ENCODE peak calls at places on chromosomes 5 and 9, in eight cellular contexts. One of them, this sample, is unnamed.

GRCh38 chr9:125617087-125617486 is 89.9 kb downstream of the MAPKAP1 start:
- DNase-seq in epithelial cell of esophagus: no peak
- DNase-seq in cardiac muscle cell: no peak
- DNase-seq in foreskin fibroblast: no peak
- DNase-seq in heart left ventricle: no peak
- DNase-seq in transverse colon: no peak
- DNase-seq in CD4-positive, CD25-positive, alpha-beta regulatory T cell: no peak
- DNase-seq in heart right ventricle: no peak
- DNase-seq in this sample: no peak

GRCh38 chr5:10335711-10336470 is 17.6 kb upstream of the MARCHF6 start:
- DNase-seq in epithelial cell of esophagus: no peak
- DNase-seq in cardiac muscle cell: no peak
- DNase-seq in foreskin fibroblast: no peak
- DNase-seq in heart left ventricle: no peak
- DNase-seq in transverse colon: no peak
- DNase-seq in CD4-positive, CD25-positive, alpha-beta regulatory T cell: no peak
- DNase-seq in heart right ventricle: no peak
- DNase-seq in this sample: no peak

GRCh38 chr5:10453564-10453963 is 11.9 kb downstream of the ROPN1L start:
- DNase-seq in epithelial cell of esophagus: peak
- DNase-seq in cardiac muscle cell: peak
- DNase-seq in foreskin fibroblast: peak
- DNase-seq in heart left ventricle: no peak
- DNase-seq in transverse colon: no peak
- DNase-seq in CD4-positive, CD25-positive, alpha-beta regulatory T cell: no peak
- DNase-seq in heart right ventricle: no peak
- DNase-seq in this sample: peak

GRCh38 chr5:142906863-142907671 is 136.9 kb downstream of the ARHGAP26 start:
- DNase-seq in epithelial cell of esophagus: no peak
- DNase-seq in cardiac muscle cell: peak
- DNase-seq in foreskin fibroblast: peak
- DNase-seq in heart left ventricle: peak
- DNase-seq in transverse colon: no peak
- DNase-seq in CD4-positive, CD25-positive, alpha-beta regulatory T cell: no peak
- DNase-seq in heart right ventricle: peak
- DNase-seq in this sample: peak

GRCh38 chr5:151680944-151681427 is 5.7 kb downstream of the SPARC start:
- DNase-seq in epithelial cell of esophagus: no peak
- DNase-seq in cardiac muscle cell: no peak
- DNase-seq in foreskin fibroblast: peak
- DNase-seq in heart left ventricle: no peak
- DNase-seq in transverse colon: no peak
- DNase-seq in CD4-positive, CD25-positive, alpha-beta regulatory T cell: no peak
- DNase-seq in heart right ventricle: peak
- DNase-seq in this sample: peak

GRCh38 chr5:126490167-126490937 is 67.1 kb downstream of the GRAMD2B start:
- DNase-seq in epithelial cell of esophagus: peak
- DNase-seq in cardiac muscle cell: no peak
- DNase-seq in foreskin fibroblast: peak
- DNase-seq in heart left ventricle: no peak
- DNase-seq in transverse colon: no peak
- DNase-seq in CD4-positive, CD25-positive, alpha-beta regulatory T cell: no peak
- DNase-seq in heart right ventricle: no peak
- DNase-seq in this sample: peak

GRCh38 chr5:61321650-61322049 is 10.4 kb upstream of the ZSWIM6 start:
- DNase-seq in epithelial cell of esophagus: no peak
- DNase-seq in cardiac muscle cell: no peak
- DNase-seq in foreskin fibroblast: no peak
- DNase-seq in heart left ventricle: no peak
- DNase-seq in transverse colon: no peak
- DNase-seq in CD4-positive, CD25-positive, alpha-beta regulatory T cell: no peak
- DNase-seq in heart right ventricle: no peak
- DNase-seq in this sample: no peak

GRCh38 chr5:92758552-92758951 is 822.5 kb downstream of the NR2F1-AS1 start:
- DNase-seq in epithelial cell of esophagus: peak
- DNase-seq in cardiac muscle cell: peak
- DNase-seq in foreskin fibroblast: peak
- DNase-seq in heart left ventricle: no peak
- DNase-seq in transverse colon: no peak
- DNase-seq in CD4-positive, CD25-positive, alpha-beta regulatory T cell: no peak
- DNase-seq in heart right ventricle: no peak
- DNase-seq in this sample: peak

GRCh38 chr5:176819476-176819875 is 9.1 kb downstream of the UNC5A start:
- DNase-seq in epithelial cell of esophagus: no peak
- DNase-seq in cardiac muscle cell: no peak
- DNase-seq in foreskin fibroblast: no peak
- DNase-seq in heart left ventricle: no peak
- DNase-seq in transverse colon: no peak
- DNase-seq in CD4-positive, CD25-positive, alpha-beta regulatory T cell: no peak
- DNase-seq in heart right ventricle: no peak
- DNase-seq in this sample: no peak

GRCh38 chr5:124602925-124603650 is 143.4 kb downstream of the ZNF608 start:
- DNase-seq in epithelial cell of esophagus: no peak
- DNase-seq in cardiac muscle cell: no peak
- DNase-seq in foreskin fibroblast: peak
- DNase-seq in heart left ventricle: no peak
- DNase-seq in transverse colon: no peak
- DNase-seq in CD4-positive, CD25-positive, alpha-beta regulatory T cell: no peak
- DNase-seq in heart right ventricle: no peak
- DNase-seq in this sample: no peak

GRCh38 chr5:67006152-67006848 is 190.3 kb downstream of the CD180 start:
- DNase-seq in epithelial cell of esophagus: peak
- DNase-seq in cardiac muscle cell: no peak
- DNase-seq in foreskin fibroblast: no peak
- DNase-seq in heart left ventricle: no peak
- DNase-seq in transverse colon: no peak
- DNase-seq in CD4-positive, CD25-positive, alpha-beta regulatory T cell: no peak
- DNase-seq in heart right ventricle: no peak
- DNase-seq in this sample: no peak
- H3K4me3 ChIP-seq in epithelial cell of esophagus: peak
- H3K4me3 ChIP-seq in cardiac muscle cell: peak
- H3K4me3 ChIP-seq in foreskin fibroblast: peak
- H3K4me3 ChIP-seq in heart left ventricle: peak
- H3K4me3 ChIP-seq in transverse colon: no peak
- H3K4me3 ChIP-seq in CD4-positive, CD25-positive, alpha-beta regulatory T cell: peak
- H3K4me3 ChIP-seq in heart right ventricle: peak
- H3K4me3 ChIP-seq in this sample: peak

DNA sequence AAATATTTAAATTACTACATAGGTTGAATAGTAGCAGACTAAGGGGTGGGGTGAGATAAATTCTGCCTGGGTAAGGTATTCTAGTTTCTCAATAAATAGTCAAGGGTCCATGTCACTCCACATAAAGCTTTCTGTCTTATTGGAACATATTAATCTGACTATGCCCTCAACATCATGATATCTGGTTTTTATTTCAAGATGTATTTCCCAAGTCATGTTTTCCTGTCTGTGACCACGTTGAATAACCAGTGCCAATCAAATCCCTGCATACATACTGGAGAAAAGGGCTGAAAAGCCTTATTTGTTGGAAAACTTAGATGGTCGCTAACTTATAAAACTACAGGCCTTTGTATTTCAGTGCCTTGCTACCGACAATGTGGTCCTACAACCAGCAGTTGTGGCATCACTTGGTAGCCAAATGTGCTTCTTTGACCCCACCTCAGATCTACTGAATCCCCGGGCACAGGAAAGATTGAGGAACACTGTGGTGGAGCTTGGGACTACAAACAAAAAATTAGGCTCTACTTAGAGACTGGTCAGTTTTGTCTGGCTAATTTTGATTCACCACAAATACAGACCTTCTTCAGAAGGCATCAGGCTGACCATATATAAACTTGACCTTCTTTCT is 39.4 kb downstream of the ALDH1A1 start:
- DNase-seq in epithelial cell of esophagus: no peak
- DNase-seq in cardiac muscle cell: no peak
- DNase-seq in foreskin fibroblast: no peak
- DNase-seq in heart left ventricle: no peak
- DNase-seq in transverse colon: no peak
- DNase-seq in CD4-positive, CD25-positive, alpha-beta regulatory T cell: no peak
- DNase-seq in heart right ventricle: no peak
- DNase-seq in this sample: no peak
- H3K4me3 ChIP-seq in epithelial cell of esophagus: no peak
- H3K4me3 ChIP-seq in cardiac muscle cell: no peak
- H3K4me3 ChIP-seq in foreskin fibroblast: no peak
- H3K4me3 ChIP-seq in heart left ventricle: no peak
- H3K4me3 ChIP-seq in transverse colon: no peak
- H3K4me3 ChIP-seq in CD4-positive, CD25-positive, alpha-beta regulatory T cell: no peak
- H3K4me3 ChIP-seq in heart right ventricle: no peak
- H3K4me3 ChIP-seq in this sample: no peak

GRCh38 chr5:141557681-141558136 is 61.1 kb downstream of the DIAPH1 start:
- DNase-seq in epithelial cell of esophagus: peak
- DNase-seq in cardiac muscle cell: peak
- DNase-seq in foreskin fibroblast: peak
- DNase-seq in heart left ventricle: peak
- DNase-seq in transverse colon: peak
- DNase-seq in CD4-positive, CD25-positive, alpha-beta regulatory T cell: peak
- DNase-seq in heart right ventricle: peak
- DNase-seq in this sample: peak
- H3K4me3 ChIP-seq in epithelial cell of esophagus: peak
- H3K4me3 ChIP-seq in cardiac muscle cell: peak
- H3K4me3 ChIP-seq in foreskin fibroblast: peak
- H3K4me3 ChIP-seq in heart left ventricle: peak
- H3K4me3 ChIP-seq in transverse colon: no peak
- H3K4me3 ChIP-seq in CD4-positive, CD25-positive, alpha-beta regulatory T cell: no peak
- H3K4me3 ChIP-seq in heart right ventricle: peak
- H3K4me3 ChIP-seq in this sample: peak

GRCh38 chr9:556675-557074 is 284.8 kb upstream of the DMRT1 start:
- DNase-seq in epithelial cell of esophagus: no peak
- DNase-seq in cardiac muscle cell: no peak
- DNase-seq in foreskin fibroblast: no peak
- DNase-seq in heart left ventricle: no peak
- DNase-seq in transverse colon: no peak
- DNase-seq in CD4-positive, CD25-positive, alpha-beta regulatory T cell: no peak
- DNase-seq in heart right ventricle: no peak
- DNase-seq in this sample: no peak
- H3K4me3 ChIP-seq in epithelial cell of esophagus: no peak
- H3K4me3 ChIP-seq in cardiac muscle cell: no peak
- H3K4me3 ChIP-seq in foreskin fibroblast: no peak
- H3K4me3 ChIP-seq in heart left ventricle: no peak
- H3K4me3 ChIP-seq in transverse colon: no peak
- H3K4me3 ChIP-seq in CD4-positive, CD25-positive, alpha-beta regulatory T cell: no peak
- H3K4me3 ChIP-seq in heart right ventricle: no peak
- H3K4me3 ChIP-seq in this sample: no peak

GRCh38 chr9:77678136-77678535 is 30.0 kb upstream of the GNA14 start:
- DNase-seq in epithelial cell of esophagus: no peak
- DNase-seq in cardiac muscle cell: no peak
- DNase-seq in foreskin fibroblast: no peak
- DNase-seq in heart left ventricle: no peak
- DNase-seq in transverse colon: no peak
- DNase-seq in CD4-positive, CD25-positive, alpha-beta regulatory T cell: no peak
- DNase-seq in heart right ventricle: no peak
- DNase-seq in this sample: no peak

GRCh38 chr9:77679696-77680359 is 31.7 kb upstream of the GNA14 start:
- DNase-seq in epithelial cell of esophagus: no peak
- DNase-seq in cardiac muscle cell: peak
- DNase-seq in foreskin fibroblast: peak
- DNase-seq in heart left ventricle: no peak
- DNase-seq in transverse colon: no peak
- DNase-seq in CD4-positive, CD25-positive, alpha-beta regulatory T cell: no peak
- DNase-seq in heart right ventricle: no peak
- DNase-seq in this sample: no peak

GRCh38 chr9:77673912-77674791 is 26.0 kb upstream of the GNA14 start:
- DNase-seq in epithelial cell of esophagus: no peak
- DNase-seq in cardiac muscle cell: peak
- DNase-seq in foreskin fibroblast: peak
- DNase-seq in heart left ventricle: no peak
- DNase-seq in transverse colon: no peak
- DNase-seq in CD4-positive, CD25-positive, alpha-beta regulatory T cell: no peak
- DNase-seq in heart right ventricle: no peak
- DNase-seq in this sample: peak

DNA sequence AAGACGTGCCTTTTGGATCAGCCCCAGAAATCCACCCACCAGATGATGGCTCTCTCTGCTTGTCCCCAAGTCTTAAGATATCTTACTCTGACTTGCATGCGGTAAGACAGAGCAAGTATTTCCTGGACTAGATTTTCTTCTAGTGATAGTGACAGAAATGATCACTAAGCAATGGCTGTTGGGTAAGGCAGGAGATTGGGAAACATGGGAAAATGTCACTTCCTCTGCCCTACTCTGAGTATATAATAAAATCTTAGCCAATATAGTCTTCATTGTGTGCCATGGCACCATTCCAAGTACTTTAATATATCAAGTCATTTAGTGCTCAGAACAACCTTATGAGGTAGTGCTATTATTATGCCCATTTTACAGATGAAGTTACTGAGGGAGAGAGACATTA is 31.0 kb upstream of the GNA14 start:
- DNase-seq in epithelial cell of esophagus: peak
- DNase-seq in cardiac muscle cell: peak
- DNase-seq in foreskin fibroblast: peak
- DNase-seq in heart left ventricle: no peak
- DNase-seq in transverse colon: no peak
- DNase-seq in CD4-positive, CD25-positive, alpha-beta regulatory T cell: no peak
- DNase-seq in heart right ventricle: no peak
- DNase-seq in this sample: no peak
- H3K4me3 ChIP-seq in epithelial cell of esophagus: no peak
- H3K4me3 ChIP-seq in cardiac muscle cell: no peak
- H3K4me3 ChIP-seq in foreskin fibroblast: no peak
- H3K4me3 ChIP-seq in heart left ventricle: no peak
- H3K4me3 ChIP-seq in transverse colon: no peak
- H3K4me3 ChIP-seq in CD4-positive, CD25-positive, alpha-beta regulatory T cell: no peak
- H3K4me3 ChIP-seq in heart right ventricle: no peak
- H3K4me3 ChIP-seq in this sample: no peak

DNA sequence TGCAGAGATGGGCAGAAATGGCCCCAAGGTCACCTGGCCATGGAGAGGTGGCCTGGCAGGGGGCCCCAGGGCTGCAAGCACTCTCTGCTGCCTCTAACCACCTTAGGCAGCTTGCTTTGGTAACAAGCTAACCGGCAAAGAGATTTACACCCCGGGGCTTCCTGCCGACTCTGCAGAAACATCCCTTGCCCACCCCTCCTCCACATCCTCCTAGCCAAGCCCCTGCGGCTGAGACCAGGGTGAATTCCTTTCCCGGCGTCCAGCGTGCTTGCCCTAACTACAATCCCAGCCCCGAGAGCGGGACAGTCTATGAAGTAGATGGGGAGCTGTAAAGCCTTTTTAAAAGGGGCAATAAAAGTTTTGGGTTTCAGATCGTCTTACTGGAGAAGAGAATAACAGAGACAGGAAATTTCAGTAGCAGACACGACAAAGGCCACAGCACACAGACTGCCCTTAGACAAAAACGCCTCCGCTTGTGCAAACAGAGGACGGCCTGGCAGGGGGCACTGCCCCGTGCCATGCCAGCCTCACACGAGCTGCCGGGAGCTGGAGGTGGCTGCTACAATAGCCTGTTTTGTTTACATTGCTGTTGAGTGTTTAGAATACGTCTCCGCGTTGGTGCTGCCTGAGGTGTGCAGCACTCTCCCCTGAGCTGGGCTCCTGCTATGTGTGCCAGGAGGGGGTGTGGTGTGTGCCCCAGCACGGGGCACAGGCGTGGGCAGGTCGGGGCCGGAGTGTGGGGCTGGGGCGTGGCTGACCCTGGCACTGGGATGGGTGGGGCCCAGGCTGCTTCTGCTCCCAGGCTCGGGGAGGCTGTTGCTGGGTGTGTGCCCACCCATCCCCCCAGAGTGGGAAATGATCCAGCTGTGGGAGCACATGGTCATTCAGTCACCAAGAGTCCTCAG is 15.3 kb downstream of the MYMK start:
- DNase-seq in epithelial cell of esophagus: peak
- DNase-seq in cardiac muscle cell: peak
- DNase-seq in foreskin fibroblast: no peak
- DNase-seq in heart left ventricle: no peak
- DNase-seq in transverse colon: peak
- DNase-seq in CD4-positive, CD25-positive, alpha-beta regulatory T cell: no peak
- DNase-seq in heart right ventricle: peak
- DNase-seq in this sample: no peak
- H3K4me3 ChIP-seq in epithelial cell of esophagus: no peak
- H3K4me3 ChIP-seq in cardiac muscle cell: no peak
- H3K4me3 ChIP-seq in foreskin fibroblast: no peak
- H3K4me3 ChIP-seq in heart left ventricle: no peak
- H3K4me3 ChIP-seq in transverse colon: no peak
- H3K4me3 ChIP-seq in CD4-positive, CD25-positive, alpha-beta regulatory T cell: peak
- H3K4me3 ChIP-seq in heart right ventricle: no peak
- H3K4me3 ChIP-seq in this sample: no peak

GRCh38 chr5:178180141-178180863 is 6.9 kb downstream of the GMCL2 start:
- DNase-seq in epithelial cell of esophagus: no peak
- DNase-seq in cardiac muscle cell: no peak
- DNase-seq in foreskin fibroblast: no peak
- DNase-seq in heart left ventricle: no peak
- DNase-seq in transverse colon: no peak
- DNase-seq in CD4-positive, CD25-positive, alpha-beta regulatory T cell: no peak
- DNase-seq in heart right ventricle: no peak
- DNase-seq in this sample: no peak
- H3K4me3 ChIP-seq in epithelial cell of esophagus: no peak
- H3K4me3 ChIP-seq in cardiac muscle cell: no peak
- H3K4me3 ChIP-seq in foreskin fibroblast: no peak
- H3K4me3 ChIP-seq in heart left ventricle: no peak
- H3K4me3 ChIP-seq in transverse colon: no peak
- H3K4me3 ChIP-seq in CD4-positive, CD25-positive, alpha-beta regulatory T cell: no peak
- H3K4me3 ChIP-seq in heart right ventricle: no peak
- H3K4me3 ChIP-seq in this sample: no peak